ENCODE peak calls at places on chromosomes 5 and 9, in four cellular contexts. D is spleen, M is sigmoid colon, W is stomach. X is an unnamed sample. For H3K36me3, the result is how much of the 10 kb centered on the place peaks cover.

GRCh38 chr5:14501353-14502162 is 80.0 kb upstream of the OTULINL start:
- DNase-seq in M (no peak), D (no peak), W (no peak), X (no peak)

GRCh38 chr5:122500245-122501086 is 188.4 kb downstream of the SNCAIP start:
- DNase-seq in M (peak), W (no peak), D (no peak), X (no peak)

GRCh38 chr5:59206132-59206581 is 623.3 kb downstream of the RAB3C start:
- DNase-seq in W (no peak), M (no peak), D (no peak), X (no peak)

GRCh38 chr5:154446183-154447073 is 631 bp downstream of the SAP30L start:
- DNase-seq in M (peak), D (peak), W (peak), X (peak)

GRCh38 chr9:127316586-127317383 is 52.2 kb downstream of the GARNL3 start:
- DNase-seq in W (no peak), M (no peak), D (no peak), X (no peak)

GRCh38 chr5:65151632-65152031 is 330.1 kb downstream of the ADAMTS6 start:
- DNase-seq in W (no peak), M (no peak), D (no peak), X (no peak)

GRCh38 chr5:135601466-135601865 is 22.7 kb upstream of the CXCL14 start:
- DNase-seq in D (no peak), W (no peak), M (no peak), X (no peak)

GRCh38 chr5:103804714-103805113 is 242.1 kb upstream of the NUDT12 start:
- DNase-seq in D (no peak), W (no peak), M (no peak), X (no peak)

GRCh38 chr5:67187318-67187717 is 9.3 kb downstream of the CD180 start:
- DNase-seq in M (no peak), D (no peak), W (no peak), X (no peak)

GRCh38 chr9:126947529-126947928 is 32.9 kb downstream of the RALGPS1 start:
- DNase-seq in M (no peak), W (no peak), D (no peak), X (no peak)

GRCh38 chr9:79681576-79681975 is 109.8 kb downstream of the TLE4 start:
- DNase-seq in W (no peak), D (no peak), M (no peak), X (no peak)
- H3K36me3 ChIP-seq in W (under half), D (under half), M (under half), X (under half)

GRCh38 chr5:164728733-164729132 is 1223.3 kb downstream of the MAT2B start:
- DNase-seq in W (no peak), M (no peak), D (no peak), X (no peak)
- TF ChIP-seq POLR2A in W (no peak), M (no peak), D (no peak), X (no peak)

GRCh38 chr5:150626853-150627276 is 13.6 kb upstream of the SYNPO start:
- DNase-seq in W (peak), M (no peak), D (no peak), X (no peak)
- H3K4me3 ChIP-seq in W (peak), M (no peak), D (peak), X (peak)

GRCh38 chr9:20014168-20014567 is 225.3 kb upstream of the SLC24A2 start:
- DNase-seq in W (no peak), M (no peak), D (no peak), X (no peak)
- H3K36me3 ChIP-seq in W (under half), M (under half), D (under half), X (under half)

GRCh38 chr5:109224276-109224675 is 185.5 kb downstream of the PJA2 start:
- DNase-seq in W (no peak), M (no peak), D (no peak), X (no peak)
- TF ChIP-seq POLR2A in W (no peak), M (no peak), D (no peak), X (no peak)

X was measured in Peyer's patch.